ENCODE peak calls at places on chromosome 18, in ten cellular contexts. One of them, this sample, is unnamed.

GRCh38 chr18:58194028-58194427 is 150.0 kb downstream of the NEDD4L start:
- DNase-seq in lower lobe of right lung: no peak
- DNase-seq in CD8-positive, alpha-beta memory T cell: no peak
- DNase-seq in cardiac muscle cell: peak; percentile 57
- DNase-seq in HAP-1: no peak
- DNase-seq in aorta: no peak
- DNase-seq in K562: peak; percentile 14
- DNase-seq in left ventricle myocardium inferior: no peak
- DNase-seq in IMR-90: no peak
- DNase-seq in gastrocnemius medialis: no peak
- DNase-seq in this sample: no peak

GRCh38 chr18:58831610-58832009 is 33.1 kb upstream of the ZNF532 start:
- DNase-seq in gastrocnemius medialis: no peak
- DNase-seq in left ventricle myocardium inferior: no peak
- DNase-seq in lower lobe of right lung: no peak
- DNase-seq in IMR-90: peak; percentile 69
- DNase-seq in HAP-1: no peak
- DNase-seq in CD8-positive, alpha-beta memory T cell: no peak
- DNase-seq in K562: no peak
- DNase-seq in aorta: no peak
- DNase-seq in cardiac muscle cell: no peak
- DNase-seq in this sample: peak; percentile 80

GRCh38 chr18:34492652-34493051 is 217.4 kb upstream of the DTNA start:
- DNase-seq in HAP-1: no peak
- DNase-seq in CD8-positive, alpha-beta memory T cell: no peak
- DNase-seq in left ventricle myocardium inferior: no peak
- DNase-seq in cardiac muscle cell: no peak
- DNase-seq in K562: no peak
- DNase-seq in aorta: no peak
- DNase-seq in lower lobe of right lung: no peak
- DNase-seq in gastrocnemius medialis: no peak
- DNase-seq in IMR-90: no peak
- DNase-seq in this sample: no peak

GRCh38 chr18:44309185-44309584 is 371.5 kb upstream of the SETBP1 start:
- DNase-seq in lower lobe of right lung: no peak
- DNase-seq in left ventricle myocardium inferior: no peak
- DNase-seq in gastrocnemius medialis: no peak
- DNase-seq in cardiac muscle cell: no peak
- DNase-seq in HAP-1: no peak
- DNase-seq in aorta: no peak
- DNase-seq in IMR-90: peak; percentile 15
- DNase-seq in CD8-positive, alpha-beta memory T cell: no peak
- DNase-seq in K562: no peak
- DNase-seq in this sample: peak; percentile 56

GRCh38 chr18:8946046-8946838 is 156.3 kb upstream of the NDUFV2 start:
- DNase-seq in K562: no peak
- DNase-seq in left ventricle myocardium inferior: no peak
- DNase-seq in lower lobe of right lung: no peak
- DNase-seq in CD8-positive, alpha-beta memory T cell: no peak
- DNase-seq in cardiac muscle cell: no peak
- DNase-seq in IMR-90: peak; percentile 98
- DNase-seq in gastrocnemius medialis: no peak
- DNase-seq in aorta: no peak
- DNase-seq in HAP-1: no peak
- DNase-seq in this sample: peak; percentile 99

GRCh38 chr18:66640431-66640830 is 36.5 kb upstream of the CDH19 start:
- DNase-seq in gastrocnemius medialis: peak; percentile 35
- DNase-seq in HAP-1: no peak
- DNase-seq in CD8-positive, alpha-beta memory T cell: no peak
- DNase-seq in K562: no peak
- DNase-seq in cardiac muscle cell: no peak
- DNase-seq in aorta: no peak
- DNase-seq in IMR-90: no peak
- DNase-seq in left ventricle myocardium inferior: peak; percentile 44
- DNase-seq in lower lobe of right lung: no peak
- DNase-seq in this sample: no peak

GRCh38 chr18:74288730-74289129 is 3.0 kb downstream of the CYB5A start:
- DNase-seq in CD8-positive, alpha-beta memory T cell: no peak
- DNase-seq in cardiac muscle cell: no peak
- DNase-seq in HAP-1: no peak
- DNase-seq in gastrocnemius medialis: no peak
- DNase-seq in K562: no peak
- DNase-seq in IMR-90: no peak
- DNase-seq in left ventricle myocardium inferior: no peak
- DNase-seq in lower lobe of right lung: no peak
- DNase-seq in aorta: no peak
- DNase-seq in this sample: peak; percentile 56

GRCh38 chr18:48106976-48107781 is 176.7 kb upstream of the SMAD2 start:
- DNase-seq in left ventricle myocardium inferior: no peak
- DNase-seq in aorta: no peak
- DNase-seq in lower lobe of right lung: no peak
- DNase-seq in cardiac muscle cell: no peak
- DNase-seq in gastrocnemius medialis: no peak
- DNase-seq in HAP-1: no peak
- DNase-seq in IMR-90: no peak
- DNase-seq in CD8-positive, alpha-beta memory T cell: no peak
- DNase-seq in K562: no peak
- DNase-seq in this sample: no peak

GRCh38 chr18:8771930-8772329 is 66.6 kb downstream of the MTCL1 start:
- DNase-seq in lower lobe of right lung: no peak
- DNase-seq in CD8-positive, alpha-beta memory T cell: no peak
- DNase-seq in aorta: no peak
- DNase-seq in K562: no peak
- DNase-seq in HAP-1: no peak
- DNase-seq in left ventricle myocardium inferior: peak; percentile 61
- DNase-seq in gastrocnemius medialis: peak; percentile 23
- DNase-seq in IMR-90: no peak
- DNase-seq in cardiac muscle cell: no peak
- DNase-seq in this sample: peak; percentile 46

GRCh38 chr18:36580266-36580665 is 248.5 kb downstream of the TPGS2 start:
- DNase-seq in IMR-90: peak; percentile 51
- DNase-seq in cardiac muscle cell: no peak
- DNase-seq in K562: no peak
- DNase-seq in CD8-positive, alpha-beta memory T cell: no peak
- DNase-seq in aorta: no peak
- DNase-seq in HAP-1: no peak
- DNase-seq in lower lobe of right lung: no peak
- DNase-seq in gastrocnemius medialis: peak; percentile 32
- DNase-seq in left ventricle myocardium inferior: peak; percentile 26
- DNase-seq in this sample: peak; percentile 35

GRCh38 chr18:36094431-36094830 is 27.1 kb upstream of the RPRD1A start:
- DNase-seq in IMR-90: no peak
- DNase-seq in K562: no peak
- DNase-seq in CD8-positive, alpha-beta memory T cell: no peak
- DNase-seq in HAP-1: no peak
- DNase-seq in aorta: no peak
- DNase-seq in lower lobe of right lung: no peak
- DNase-seq in gastrocnemius medialis: no peak
- DNase-seq in cardiac muscle cell: no peak
- DNase-seq in left ventricle myocardium inferior: no peak
- DNase-seq in this sample: no peak

GRCh38 chr18:45962461-45962860 is 4.7 kb downstream of the EPG5 start:
- DNase-seq in K562: no peak
- DNase-seq in cardiac muscle cell: peak; percentile 49
- DNase-seq in gastrocnemius medialis: no peak
- DNase-seq in IMR-90: peak; percentile 77
- DNase-seq in aorta: no peak
- DNase-seq in lower lobe of right lung: no peak
- DNase-seq in HAP-1: no peak
- DNase-seq in CD8-positive, alpha-beta memory T cell: peak; percentile 75
- DNase-seq in left ventricle myocardium inferior: no peak
- DNase-seq in this sample: peak; percentile 36

GRCh38 chr18:58139627-58140026 is 95.6 kb downstream of the NEDD4L start:
- DNase-seq in gastrocnemius medialis: no peak
- DNase-seq in cardiac muscle cell: no peak
- DNase-seq in lower lobe of right lung: no peak
- DNase-seq in aorta: no peak
- DNase-seq in CD8-positive, alpha-beta memory T cell: no peak
- DNase-seq in HAP-1: no peak
- DNase-seq in K562: no peak
- DNase-seq in IMR-90: no peak
- DNase-seq in left ventricle myocardium inferior: no peak
- DNase-seq in this sample: no peak

DNA sequence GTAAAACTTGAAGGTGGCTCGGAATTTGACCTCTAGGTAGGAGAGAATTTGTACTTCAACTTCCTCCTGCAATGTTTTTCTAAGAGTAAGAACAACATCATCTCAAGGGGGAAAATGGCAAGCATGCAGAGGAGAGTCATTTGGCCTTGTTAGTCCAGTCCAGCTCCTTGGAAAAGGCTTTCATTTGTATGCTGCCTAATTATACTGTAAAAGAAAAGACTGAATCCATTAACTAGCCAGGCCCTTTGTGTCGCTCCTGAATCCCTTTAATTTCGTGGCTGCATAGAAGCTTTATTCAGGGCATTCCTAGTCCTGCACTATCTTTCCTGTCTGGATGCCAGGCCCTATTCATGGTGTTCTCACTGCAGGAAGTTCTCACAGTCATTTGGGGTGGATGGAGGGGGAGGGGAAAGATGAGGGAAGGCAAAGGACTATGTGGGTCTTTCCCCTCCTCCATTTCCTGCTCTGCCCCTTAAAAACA is 36.0 kb downstream of the PHLPP1 start:
- DNase-seq in aorta: no peak
- DNase-seq in gastrocnemius medialis: no peak
- DNase-seq in HAP-1: peak; percentile 85
- DNase-seq in K562: no peak
- DNase-seq in left ventricle myocardium inferior: no peak
- DNase-seq in IMR-90: peak; percentile 25
- DNase-seq in cardiac muscle cell: no peak
- DNase-seq in lower lobe of right lung: no peak
- DNase-seq in CD8-positive, alpha-beta memory T cell: no peak
- DNase-seq in this sample: peak; percentile 49
- H3K4me3 ChIP-seq in aorta: no peak overlapping the region
- H3K4me3 ChIP-seq in gastrocnemius medialis: no peak overlapping the region
- H3K4me3 ChIP-seq in HAP-1: no peak overlapping the region
- H3K4me3 ChIP-seq in K562: no peak overlapping the region
- H3K4me3 ChIP-seq in left ventricle myocardium inferior: no peak overlapping the region
- H3K4me3 ChIP-seq in IMR-90: no peak overlapping the region
- H3K4me3 ChIP-seq in cardiac muscle cell: no peak overlapping the region
- H3K4me3 ChIP-seq in lower lobe of right lung: no peak overlapping the region
- H3K4me3 ChIP-seq in CD8-positive, alpha-beta memory T cell: no peak overlapping the region
- H3K4me3 ChIP-seq in this sample: no peak overlapping the region

DNA sequence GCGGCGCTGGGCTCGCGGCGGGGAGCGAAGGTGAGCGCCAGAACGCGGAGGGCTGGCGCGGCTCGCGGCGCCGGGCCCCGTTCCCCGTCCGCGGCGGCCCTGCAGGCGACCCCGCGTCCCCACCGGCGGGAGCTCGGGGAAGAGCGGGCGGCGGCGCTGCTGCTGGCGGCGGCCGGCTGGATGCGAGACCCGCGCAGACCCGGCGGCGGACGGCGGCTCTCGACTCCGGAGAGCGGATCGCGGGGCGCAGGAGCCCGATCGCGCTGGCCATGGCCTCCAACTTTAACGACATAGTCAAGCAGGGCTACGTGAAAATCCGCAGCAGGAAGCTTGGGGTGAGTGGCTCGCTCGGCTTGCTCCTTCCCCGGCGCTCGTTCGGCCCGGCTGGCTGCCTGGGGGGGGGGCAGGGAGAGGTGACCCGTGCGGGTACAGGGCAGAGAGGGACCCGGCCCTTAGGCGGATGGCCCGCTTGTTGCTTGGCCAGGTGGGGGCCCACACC is 337 bp downstream of the DOK6 start:
- DNase-seq in IMR-90: peak; percentile 16
- DNase-seq in lower lobe of right lung: peak; percentile 42
- DNase-seq in HAP-1: no peak
- DNase-seq in gastrocnemius medialis: no peak
- DNase-seq in cardiac muscle cell: peak; percentile 78
- DNase-seq in CD8-positive, alpha-beta memory T cell: no peak
- DNase-seq in aorta: peak; percentile 49
- DNase-seq in left ventricle myocardium inferior: peak; percentile 17
- DNase-seq in K562: no peak
- DNase-seq in this sample: peak; percentile 21
- H3K4me3 ChIP-seq in IMR-90: peak overlapping the region; percentile 42
- H3K4me3 ChIP-seq in lower lobe of right lung: peak overlapping the region; percentile 58
- H3K4me3 ChIP-seq in HAP-1: no peak overlapping the region
- H3K4me3 ChIP-seq in gastrocnemius medialis: peak overlapping the region; percentile 53
- H3K4me3 ChIP-seq in cardiac muscle cell: peak overlapping the region; percentile 83
- H3K4me3 ChIP-seq in CD8-positive, alpha-beta memory T cell: no peak overlapping the region
- H3K4me3 ChIP-seq in aorta: peak overlapping the region; percentile 91
- H3K4me3 ChIP-seq in left ventricle myocardium inferior: peak overlapping the region; percentile 79
- H3K4me3 ChIP-seq in K562: no peak overlapping the region
- H3K4me3 ChIP-seq in this sample: peak overlapping the region; percentile 69

DNA sequence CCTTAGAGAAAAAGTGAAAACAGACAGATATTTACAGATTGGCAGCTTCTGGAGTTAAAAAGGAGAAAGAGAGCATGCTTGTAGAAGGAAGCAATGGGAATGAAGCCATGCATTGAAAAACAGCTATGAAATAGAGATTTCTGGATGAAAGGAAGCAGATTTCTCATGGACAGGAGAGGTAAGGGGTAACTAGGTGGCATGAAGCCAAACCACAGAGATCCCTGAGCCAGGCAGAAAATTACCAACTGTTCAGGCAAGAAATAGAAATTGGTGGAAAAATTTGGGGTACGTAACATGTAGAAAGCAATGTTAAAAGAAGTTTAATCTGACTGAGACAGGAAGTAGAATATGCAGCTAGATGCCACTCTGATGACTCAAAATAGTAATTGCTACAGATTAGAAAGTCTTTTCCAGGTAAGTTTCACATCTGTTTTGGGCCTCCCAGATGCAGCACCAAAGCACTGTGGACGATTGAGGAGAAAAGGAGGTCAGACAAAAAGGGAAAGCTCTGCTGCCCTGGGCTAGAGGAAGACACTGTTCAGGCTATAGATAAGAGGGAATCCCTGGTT is 928.5 kb upstream of the CELF4 start:
- DNase-seq in lower lobe of right lung: no peak
- DNase-seq in aorta: no peak
- DNase-seq in left ventricle myocardium inferior: no peak
- DNase-seq in K562: no peak
- DNase-seq in cardiac muscle cell: no peak
- DNase-seq in gastrocnemius medialis: no peak
- DNase-seq in CD8-positive, alpha-beta memory T cell: no peak
- DNase-seq in IMR-90: no peak
- DNase-seq in HAP-1: no peak
- DNase-seq in this sample: no peak
- H3K4me3 ChIP-seq in lower lobe of right lung: no peak overlapping the region
- H3K4me3 ChIP-seq in aorta: no peak overlapping the region
- H3K4me3 ChIP-seq in left ventricle myocardium inferior: no peak overlapping the region
- H3K4me3 ChIP-seq in K562: no peak overlapping the region
- H3K4me3 ChIP-seq in cardiac muscle cell: no peak overlapping the region
- H3K4me3 ChIP-seq in gastrocnemius medialis: no peak overlapping the region
- H3K4me3 ChIP-seq in CD8-positive, alpha-beta memory T cell: no peak overlapping the region
- H3K4me3 ChIP-seq in IMR-90: no peak overlapping the region
- H3K4me3 ChIP-seq in HAP-1: no peak overlapping the region
- H3K4me3 ChIP-seq in this sample: no peak overlapping the region

GRCh38 chr18:62610509-62611394 is 87.9 kb downstream of the ZCCHC2 start:
- DNase-seq in HAP-1: peak; percentile 25
- DNase-seq in cardiac muscle cell: no peak
- DNase-seq in left ventricle myocardium inferior: no peak
- DNase-seq in IMR-90: no peak
- DNase-seq in gastrocnemius medialis: no peak
- DNase-seq in CD8-positive, alpha-beta memory T cell: no peak
- DNase-seq in lower lobe of right lung: no peak
- DNase-seq in K562: peak; percentile 19
- DNase-seq in aorta: no peak
- DNase-seq in this sample: no peak
- H3K4me3 ChIP-seq in HAP-1: no peak overlapping the region
- H3K4me3 ChIP-seq in cardiac muscle cell: no peak overlapping the region
- H3K4me3 ChIP-seq in left ventricle myocardium inferior: peak overlapping the region; percentile 59
- H3K4me3 ChIP-seq in IMR-90: no peak overlapping the region
- H3K4me3 ChIP-seq in gastrocnemius medialis: peak overlapping the region; percentile 24
- H3K4me3 ChIP-seq in CD8-positive, alpha-beta memory T cell: no peak overlapping the region
- H3K4me3 ChIP-seq in lower lobe of right lung: peak overlapping the region; percentile 39
- H3K4me3 ChIP-seq in K562: peak overlapping the region; percentile 13
- H3K4me3 ChIP-seq in aorta: no peak overlapping the region
- H3K4me3 ChIP-seq in this sample: no peak overlapping the region

GRCh38 chr18:25284278-25284677 is 67.7 kb downstream of the ZNF521 start:
- DNase-seq in lower lobe of right lung: no peak
- DNase-seq in IMR-90: no peak
- DNase-seq in CD8-positive, alpha-beta memory T cell: no peak
- DNase-seq in HAP-1: no peak
- DNase-seq in K562: no peak
- DNase-seq in left ventricle myocardium inferior: no peak
- DNase-seq in cardiac muscle cell: no peak
- DNase-seq in aorta: no peak
- DNase-seq in gastrocnemius medialis: no peak
- DNase-seq in this sample: peak; percentile 55
- H3K4me3 ChIP-seq in lower lobe of right lung: no peak overlapping the region
- H3K4me3 ChIP-seq in IMR-90: no peak overlapping the region
- H3K4me3 ChIP-seq in CD8-positive, alpha-beta memory T cell: no peak overlapping the region
- H3K4me3 ChIP-seq in HAP-1: no peak overlapping the region
- H3K4me3 ChIP-seq in K562: no peak overlapping the region
- H3K4me3 ChIP-seq in left ventricle myocardium inferior: peak overlapping the region; percentile 46
- H3K4me3 ChIP-seq in cardiac muscle cell: no peak overlapping the region
- H3K4me3 ChIP-seq in aorta: no peak overlapping the region
- H3K4me3 ChIP-seq in gastrocnemius medialis: no peak overlapping the region
- H3K4me3 ChIP-seq in this sample: peak overlapping the region; percentile 14

This sample was measured in fibroblast of the aortic adventitia.